ENCODE peak calls at places on chromosome 14, in eight cellular contexts. One of them, this sample, is unnamed.

GRCh38 chr14:46651526-46652144 is at the start of gene RPL10L:
- DNase-seq in hepatic stellate cell: no peak
- DNase-seq in GM04503: no peak
- DNase-seq in cardiac fibroblast: no peak
- DNase-seq in fibroblast of pulmonary artery: no peak
- DNase-seq in tibial artery: no peak
- DNase-seq in activated CD8-positive, alpha-beta memory T cell treated with anti-CD3 and anti-CD28 coated beads for 48 hours: no peak
- DNase-seq in Karpas-422: no peak
- DNase-seq in this sample: no peak

GRCh38 chr14:53153702-53154112 is 584 bp upstream of the DDHD1 start:
- DNase-seq in tibial artery: no peak
- DNase-seq in GM04503: no peak
- DNase-seq in activated CD8-positive, alpha-beta memory T cell treated with anti-CD3 and anti-CD28 coated beads for 48 hours: no peak
- DNase-seq in fibroblast of pulmonary artery: no peak
- DNase-seq in cardiac fibroblast: no peak
- DNase-seq in Karpas-422: no peak
- DNase-seq in hepatic stellate cell: no peak
- DNase-seq in this sample: no peak

GRCh38 chr14:74038015-74038859 is 19.1 kb downstream of the BBOF1 start:
- DNase-seq in cardiac fibroblast: peak
- DNase-seq in tibial artery: no peak
- DNase-seq in activated CD8-positive, alpha-beta memory T cell treated with anti-CD3 and anti-CD28 coated beads for 48 hours: no peak
- DNase-seq in Karpas-422: peak
- DNase-seq in GM04503: no peak
- DNase-seq in fibroblast of pulmonary artery: peak
- DNase-seq in hepatic stellate cell: peak
- DNase-seq in this sample: no peak

GRCh38 chr14:70171719-70172118 is 17.0 kb downstream of the SLC8A3 start:
- DNase-seq in cardiac fibroblast: no peak
- DNase-seq in fibroblast of pulmonary artery: no peak
- DNase-seq in Karpas-422: no peak
- DNase-seq in hepatic stellate cell: no peak
- DNase-seq in GM04503: no peak
- DNase-seq in activated CD8-positive, alpha-beta memory T cell treated with anti-CD3 and anti-CD28 coated beads for 48 hours: no peak
- DNase-seq in tibial artery: no peak
- DNase-seq in this sample: no peak

GRCh38 chr14:99744199-99744872 is 48.9 kb upstream of the EML1 start:
- DNase-seq in GM04503: no peak
- DNase-seq in tibial artery: no peak
- DNase-seq in Karpas-422: no peak
- DNase-seq in activated CD8-positive, alpha-beta memory T cell treated with anti-CD3 and anti-CD28 coated beads for 48 hours: no peak
- DNase-seq in fibroblast of pulmonary artery: peak
- DNase-seq in hepatic stellate cell: no peak
- DNase-seq in cardiac fibroblast: peak
- DNase-seq in this sample: no peak

GRCh38 chr14:36518031-36518585 is 1.9 kb downstream of the NKX2-1 start:
- DNase-seq in tibial artery: no peak
- DNase-seq in activated CD8-positive, alpha-beta memory T cell treated with anti-CD3 and anti-CD28 coated beads for 48 hours: no peak
- DNase-seq in hepatic stellate cell: no peak
- DNase-seq in Karpas-422: no peak
- DNase-seq in GM04503: no peak
- DNase-seq in fibroblast of pulmonary artery: no peak
- DNase-seq in cardiac fibroblast: no peak
- DNase-seq in this sample: no peak

GRCh38 chr14:20680843-20681347 is 3.5 kb upstream of the RNASE4 start:
- DNase-seq in activated CD8-positive, alpha-beta memory T cell treated with anti-CD3 and anti-CD28 coated beads for 48 hours: no peak
- DNase-seq in tibial artery: no peak
- DNase-seq in GM04503: no peak
- DNase-seq in hepatic stellate cell: peak
- DNase-seq in cardiac fibroblast: no peak
- DNase-seq in Karpas-422: no peak
- DNase-seq in fibroblast of pulmonary artery: no peak
- DNase-seq in this sample: no peak

GRCh38 chr14:105483300-105484068 is 3.2 kb upstream of the CRIP1 start:
- DNase-seq in fibroblast of pulmonary artery: no peak
- DNase-seq in Karpas-422: no peak
- DNase-seq in tibial artery: peak
- DNase-seq in cardiac fibroblast: no peak
- DNase-seq in activated CD8-positive, alpha-beta memory T cell treated with anti-CD3 and anti-CD28 coated beads for 48 hours: no peak
- DNase-seq in GM04503: no peak
- DNase-seq in hepatic stellate cell: no peak
- DNase-seq in this sample: no peak

GRCh38 chr14:47665337-47666134 is 9.9 kb downstream of the MDGA2 start:
- DNase-seq in hepatic stellate cell: no peak
- DNase-seq in GM04503: no peak
- DNase-seq in cardiac fibroblast: no peak
- DNase-seq in tibial artery: no peak
- DNase-seq in fibroblast of pulmonary artery: no peak
- DNase-seq in Karpas-422: no peak
- DNase-seq in activated CD8-positive, alpha-beta memory T cell treated with anti-CD3 and anti-CD28 coated beads for 48 hours: no peak
- DNase-seq in this sample: no peak

GRCh38 chr14:69500736-69501135 is 16.2 kb downstream of the PLEKHD1 start:
- DNase-seq in activated CD8-positive, alpha-beta memory T cell treated with anti-CD3 and anti-CD28 coated beads for 48 hours: no peak
- DNase-seq in GM04503: no peak
- DNase-seq in Karpas-422: no peak
- DNase-seq in cardiac fibroblast: no peak
- DNase-seq in tibial artery: peak
- DNase-seq in hepatic stellate cell: no peak
- DNase-seq in fibroblast of pulmonary artery: no peak
- DNase-seq in this sample: no peak

GRCh38 chr14:53915364-53916014 is 41.1 kb downstream of the BMP4 start:
- DNase-seq in tibial artery: no peak
- DNase-seq in fibroblast of pulmonary artery: no peak
- DNase-seq in cardiac fibroblast: no peak
- DNase-seq in activated CD8-positive, alpha-beta memory T cell treated with anti-CD3 and anti-CD28 coated beads for 48 hours: no peak
- DNase-seq in Karpas-422: no peak
- DNase-seq in GM04503: no peak
- DNase-seq in hepatic stellate cell: no peak
- DNase-seq in this sample: no peak

GRCh38 chr14:56181666-56182065 is 63.5 kb downstream of the PELI2 start:
- DNase-seq in fibroblast of pulmonary artery: no peak
- DNase-seq in Karpas-422: no peak
- DNase-seq in cardiac fibroblast: peak
- DNase-seq in GM04503: no peak
- DNase-seq in activated CD8-positive, alpha-beta memory T cell treated with anti-CD3 and anti-CD28 coated beads for 48 hours: no peak
- DNase-seq in tibial artery: no peak
- DNase-seq in hepatic stellate cell: no peak
- DNase-seq in this sample: no peak

GRCh38 chr14:50961606-50962259 is 17.4 kb upstream of the PYGL start:
- DNase-seq in fibroblast of pulmonary artery: peak
- DNase-seq in hepatic stellate cell: peak
- DNase-seq in tibial artery: no peak
- DNase-seq in activated CD8-positive, alpha-beta memory T cell treated with anti-CD3 and anti-CD28 coated beads for 48 hours: no peak
- DNase-seq in GM04503: peak
- DNase-seq in Karpas-422: no peak
- DNase-seq in cardiac fibroblast: peak
- DNase-seq in this sample: peak

GRCh38 chr14:34895277-34895676 is 20.1 kb upstream of the BAZ1A start:
- DNase-seq in cardiac fibroblast: no peak
- DNase-seq in Karpas-422: no peak
- DNase-seq in tibial artery: no peak
- DNase-seq in activated CD8-positive, alpha-beta memory T cell treated with anti-CD3 and anti-CD28 coated beads for 48 hours: no peak
- DNase-seq in GM04503: no peak
- DNase-seq in fibroblast of pulmonary artery: no peak
- DNase-seq in hepatic stellate cell: no peak
- DNase-seq in this sample: no peak

GRCh38 chr14:105568859-105569766 is 42.7 kb downstream of the TMEM121 start:
- DNase-seq in Karpas-422: peak
- DNase-seq in GM04503: no peak
- DNase-seq in tibial artery: no peak
- DNase-seq in activated CD8-positive, alpha-beta memory T cell treated with anti-CD3 and anti-CD28 coated beads for 48 hours: no peak
- DNase-seq in cardiac fibroblast: no peak
- DNase-seq in hepatic stellate cell: no peak
- DNase-seq in fibroblast of pulmonary artery: no peak
- DNase-seq in this sample: no peak

GRCh38 chr14:55712505-55712904 is 132.5 kb downstream of the KTN1 start:
- DNase-seq in hepatic stellate cell: no peak
- DNase-seq in Karpas-422: no peak
- DNase-seq in fibroblast of pulmonary artery: no peak
- DNase-seq in tibial artery: no peak
- DNase-seq in GM04503: no peak
- DNase-seq in activated CD8-positive, alpha-beta memory T cell treated with anti-CD3 and anti-CD28 coated beads for 48 hours: no peak
- DNase-seq in cardiac fibroblast: no peak
- DNase-seq in this sample: no peak

GRCh38 chr14:88895116-88895515 is 70.7 kb downstream of the TTC8 start:
- DNase-seq in hepatic stellate cell: no peak
- DNase-seq in cardiac fibroblast: peak
- DNase-seq in GM04503: peak
- DNase-seq in Karpas-422: no peak
- DNase-seq in fibroblast of pulmonary artery: peak
- DNase-seq in activated CD8-positive, alpha-beta memory T cell treated with anti-CD3 and anti-CD28 coated beads for 48 hours: no peak
- DNase-seq in tibial artery: no peak
- DNase-seq in this sample: peak

GRCh38 chr14:91647817-91648216 is 84.1 kb downstream of the CATSPERB start:
- DNase-seq in tibial artery: no peak
- DNase-seq in GM04503: no peak
- DNase-seq in hepatic stellate cell: no peak
- DNase-seq in fibroblast of pulmonary artery: no peak
- DNase-seq in Karpas-422: no peak
- DNase-seq in activated CD8-positive, alpha-beta memory T cell treated with anti-CD3 and anti-CD28 coated beads for 48 hours: no peak
- DNase-seq in cardiac fibroblast: peak
- DNase-seq in this sample: no peak

GRCh38 chr14:60565211-60565610 is 56.3 kb downstream of the SIX6 start:
- DNase-seq in fibroblast of pulmonary artery: peak
- DNase-seq in GM04503: peak
- DNase-seq in cardiac fibroblast: peak
- DNase-seq in Karpas-422: peak
- DNase-seq in tibial artery: no peak
- DNase-seq in hepatic stellate cell: no peak
- DNase-seq in activated CD8-positive, alpha-beta memory T cell treated with anti-CD3 and anti-CD28 coated beads for 48 hours: no peak
- DNase-seq in this sample: no peak

GRCh38 chr14:70780396-70781075 is 28.8 kb downstream of the MAP3K9 start:
- DNase-seq in cardiac fibroblast: no peak
- DNase-seq in hepatic stellate cell: no peak
- DNase-seq in GM04503: no peak
- DNase-seq in tibial artery: peak
- DNase-seq in activated CD8-positive, alpha-beta memory T cell treated with anti-CD3 and anti-CD28 coated beads for 48 hours: no peak
- DNase-seq in Karpas-422: peak
- DNase-seq in fibroblast of pulmonary artery: no peak
- DNase-seq in this sample: no peak

GRCh38 chr14:103385994-103386491 is 828 bp downstream of the MARK3 start:
- DNase-seq in tibial artery: peak
- DNase-seq in Karpas-422: peak
- DNase-seq in cardiac fibroblast: peak
- DNase-seq in fibroblast of pulmonary artery: peak
- DNase-seq in activated CD8-positive, alpha-beta memory T cell treated with anti-CD3 and anti-CD28 coated beads for 48 hours: no peak
- DNase-seq in hepatic stellate cell: no peak
- DNase-seq in GM04503: no peak
- DNase-seq in this sample: no peak

GRCh38 chr14:24418492-24418873 is 11.0 kb downstream of the CBLN3 start:
- DNase-seq in tibial artery: no peak
- DNase-seq in fibroblast of pulmonary artery: peak
- DNase-seq in hepatic stellate cell: no peak
- DNase-seq in Karpas-422: no peak
- DNase-seq in cardiac fibroblast: peak
- DNase-seq in GM04503: no peak
- DNase-seq in activated CD8-positive, alpha-beta memory T cell treated with anti-CD3 and anti-CD28 coated beads for 48 hours: no peak
- DNase-seq in this sample: no peak

GRCh38 chr14:59328410-59328809 is 136.8 kb downstream of the GPR135 start:
- DNase-seq in cardiac fibroblast: no peak
- DNase-seq in tibial artery: no peak
- DNase-seq in hepatic stellate cell: no peak
- DNase-seq in fibroblast of pulmonary artery: no peak
- DNase-seq in Karpas-422: no peak
- DNase-seq in GM04503: no peak
- DNase-seq in activated CD8-positive, alpha-beta memory T cell treated with anti-CD3 and anti-CD28 coated beads for 48 hours: no peak
- DNase-seq in this sample: no peak

GRCh38 chr14:90288646-90289355 is 32.4 kb downstream of the PSMC1 start:
- DNase-seq in Karpas-422: no peak
- DNase-seq in cardiac fibroblast: no peak
- DNase-seq in activated CD8-positive, alpha-beta memory T cell treated with anti-CD3 and anti-CD28 coated beads for 48 hours: no peak
- DNase-seq in fibroblast of pulmonary artery: no peak
- DNase-seq in hepatic stellate cell: no peak
- DNase-seq in tibial artery: no peak
- DNase-seq in GM04503: no peak
- DNase-seq in this sample: no peak

GRCh38 chr14:93775744-93776143 is 12.5 kb downstream of the PRIMA1 start:
- DNase-seq in hepatic stellate cell: no peak
- DNase-seq in cardiac fibroblast: no peak
- DNase-seq in GM04503: no peak
- DNase-seq in fibroblast of pulmonary artery: no peak
- DNase-seq in activated CD8-positive, alpha-beta memory T cell treated with anti-CD3 and anti-CD28 coated beads for 48 hours: no peak
- DNase-seq in Karpas-422: no peak
- DNase-seq in tibial artery: no peak
- DNase-seq in this sample: no peak